ENCODE peak calls at places on chromosomes 7 and 10, in four cellular contexts. One of them, this sample, is unnamed. For H3K27me3, the result is how much of the 10 kb centered on the place peaks cover.

GRCh38 chr10:109156396-109156795 is 766.9 kb downstream of the XPNPEP1 start:
- DNase-seq in HCT116: no peak
- DNase-seq in mammary epithelial cell: no peak
- DNase-seq in H9: no peak
- DNase-seq in this sample: no peak

GRCh38 chr7:99224263-99224947 is 16.5 kb upstream of the KPNA7 start:
- DNase-seq in HCT116: peak
- DNase-seq in mammary epithelial cell: peak
- DNase-seq in H9: no peak
- DNase-seq in this sample: no peak

GRCh38 chr10:74238031-74238431 is 87.0 kb downstream of the ADK start:
- DNase-seq in H9: no peak
- DNase-seq in HCT116: no peak
- DNase-seq in mammary epithelial cell: no peak
- DNase-seq in this sample: no peak

GRCh38 chr7:96189129-96189815 is 132.6 kb downstream of the SLC25A13 start:
- DNase-seq in HCT116: no peak
- DNase-seq in mammary epithelial cell: no peak
- DNase-seq in H9: no peak
- DNase-seq in this sample: no peak

GRCh38 chr7:159218216-159219006 is 73.7 kb upstream of the VIPR2 start:
- DNase-seq in HCT116: no peak
- DNase-seq in H9: no peak
- DNase-seq in mammary epithelial cell: peak
- DNase-seq in this sample: no peak

GRCh38 chr7:142477079-142477651 is 219.3 kb upstream of the PRSS58 start:
- DNase-seq in HCT116: no peak
- DNase-seq in mammary epithelial cell: peak
- DNase-seq in H9: no peak
- DNase-seq in this sample: no peak

GRCh38 chr7:128781126-128781525 is 5.5 kb upstream of the OPN1SW start:
- DNase-seq in mammary epithelial cell: no peak
- DNase-seq in HCT116: no peak
- DNase-seq in H9: no peak
- DNase-seq in this sample: no peak

GRCh38 chr7:96833701-96834453 is 124.2 kb upstream of the SEM1 start:
- DNase-seq in HCT116: no peak
- DNase-seq in mammary epithelial cell: no peak
- DNase-seq in H9: no peak
- DNase-seq in this sample: peak

DNA sequence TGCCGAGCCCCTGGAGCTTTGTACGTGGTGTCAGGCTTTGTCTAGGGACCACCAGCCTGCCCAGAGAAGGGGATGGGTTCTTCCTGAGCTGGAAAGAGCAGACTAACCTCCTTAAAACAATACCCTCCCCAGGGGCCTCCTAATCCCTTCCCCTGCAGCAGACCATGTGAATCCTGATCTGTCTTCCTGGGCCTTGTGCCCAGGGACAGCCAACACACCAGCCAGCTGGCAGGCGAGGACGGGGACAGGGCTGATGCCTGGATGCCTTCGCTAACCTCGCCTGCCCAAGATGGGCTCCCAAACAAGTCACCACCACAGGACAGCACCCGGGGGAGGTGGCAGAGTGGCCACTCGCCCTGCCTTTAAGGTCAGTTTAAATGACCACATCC is 17.6 kb downstream of the PODXL start:
- DNase-seq in H9: no peak
- DNase-seq in mammary epithelial cell: no peak
- DNase-seq in HCT116: no peak
- DNase-seq in this sample: peak
- H3K9ac ChIP-seq in H9: no peak
- H3K9ac ChIP-seq in mammary epithelial cell: no peak
- H3K9ac ChIP-seq in HCT116: peak
- H3K9ac ChIP-seq in this sample: no peak

DNA sequence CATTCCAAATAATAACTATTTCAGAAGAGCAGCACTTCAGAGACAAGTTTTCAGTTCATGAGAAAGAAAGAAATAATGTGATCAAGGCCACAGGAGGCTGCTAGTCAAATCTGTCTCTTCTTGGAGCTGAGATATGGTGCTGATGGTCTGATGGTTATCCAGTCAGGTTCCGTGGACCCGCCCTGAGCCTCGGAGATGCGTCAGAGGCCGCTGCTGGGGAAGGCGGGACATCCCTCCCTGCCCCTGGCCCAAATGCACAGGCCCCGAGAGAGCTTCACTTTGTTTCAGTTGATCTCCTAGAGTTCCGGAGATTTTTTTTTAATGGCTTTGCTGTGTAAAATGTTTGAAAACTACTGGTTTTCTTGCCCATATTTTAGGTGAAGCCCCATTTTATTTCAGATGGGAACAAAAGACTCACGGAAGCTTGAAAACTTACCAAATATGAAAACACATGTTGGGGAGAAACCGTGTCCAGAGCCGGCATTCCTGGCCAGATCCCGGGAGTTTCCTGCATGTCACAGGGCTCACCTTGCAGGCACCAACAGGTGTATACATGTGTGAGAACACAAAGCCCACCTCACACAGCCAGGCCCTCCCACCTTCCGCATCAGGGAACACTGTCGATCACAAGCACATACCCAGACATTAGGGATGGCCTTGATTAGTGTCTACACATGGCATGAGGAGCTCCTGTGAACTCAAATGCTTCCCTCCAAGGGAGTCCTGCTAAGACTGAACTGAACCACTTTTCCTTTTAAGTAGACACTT is 499.0 kb downstream of the TCERG1L start:
- DNase-seq in HCT116: no peak
- DNase-seq in H9: no peak
- DNase-seq in mammary epithelial cell: no peak
- DNase-seq in this sample: no peak
- H3K27me3 ChIP-seq in HCT116: under half
- H3K27me3 ChIP-seq in H9: under half
- H3K27me3 ChIP-seq in mammary epithelial cell: under half
- H3K27me3 ChIP-seq in this sample: under half

GRCh38 chr10:102745157-102745556 is 1.4 kb downstream of the WBP1L start:
- DNase-seq in HCT116: no peak
- DNase-seq in H9: no peak
- DNase-seq in mammary epithelial cell: no peak
- DNase-seq in this sample: no peak
- H3K27ac ChIP-seq in HCT116: no peak
- H3K27ac ChIP-seq in H9: no peak
- H3K27ac ChIP-seq in mammary epithelial cell: no peak
- H3K27ac ChIP-seq in this sample: no peak

DNA sequence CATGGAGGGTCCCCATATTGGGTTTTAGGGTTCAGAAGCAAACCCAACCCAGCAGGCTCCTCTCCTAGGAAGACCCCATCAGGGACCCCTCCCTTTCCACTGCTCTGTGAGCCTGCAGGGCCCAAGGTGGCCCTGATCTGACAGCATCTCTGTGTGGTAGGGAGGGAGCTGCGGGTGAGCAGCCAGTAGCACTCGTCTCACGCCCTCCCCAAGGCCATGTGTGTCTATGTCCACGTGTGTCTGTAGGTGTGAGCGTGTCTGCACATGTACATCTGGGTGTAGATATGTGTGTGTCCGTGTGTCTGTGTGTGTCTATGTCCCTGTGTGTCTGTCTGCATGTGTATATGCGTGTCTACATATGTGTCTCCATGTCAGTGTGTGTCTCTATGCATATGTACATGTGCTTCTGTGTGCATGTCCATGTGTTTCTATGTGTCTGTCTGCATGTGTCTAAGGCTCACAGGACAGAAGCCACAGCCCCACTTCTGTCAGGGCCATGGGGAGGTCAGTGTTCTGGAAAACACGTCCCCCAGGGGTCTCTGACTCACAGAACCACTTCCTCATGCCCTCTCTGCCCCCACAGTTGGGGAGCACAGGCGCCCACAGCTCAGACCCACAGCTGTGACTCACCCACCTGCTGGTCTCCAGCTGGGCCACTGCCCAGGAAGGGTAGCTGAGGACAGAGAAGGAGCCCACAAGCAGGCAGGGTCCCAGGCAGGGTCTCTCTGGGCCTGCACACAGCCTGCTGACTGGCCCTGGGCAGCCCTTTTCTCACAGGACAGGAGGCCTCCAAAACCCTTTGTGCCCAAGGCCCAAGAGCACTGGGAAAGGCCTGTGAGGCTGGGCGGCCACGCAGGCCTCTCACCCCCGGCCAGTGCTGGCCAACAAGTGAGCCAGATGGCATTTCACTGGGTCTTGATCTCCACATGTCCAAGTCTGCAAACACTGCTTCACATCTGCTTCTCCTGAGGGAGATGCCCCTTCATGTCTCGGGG is 103.1 kb upstream of the FAM20C start:
- DNase-seq in mammary epithelial cell: peak
- DNase-seq in H9: no peak
- DNase-seq in HCT116: no peak
- DNase-seq in this sample: peak
- H3K9ac ChIP-seq in mammary epithelial cell: no peak
- H3K9ac ChIP-seq in H9: no peak
- H3K9ac ChIP-seq in HCT116: no peak
- H3K9ac ChIP-seq in this sample: no peak

GRCh38 chr10:100763043-100763747 is 17.8 kb downstream of the PAX2 start:
- DNase-seq in mammary epithelial cell: no peak
- DNase-seq in HCT116: no peak
- DNase-seq in H9: no peak
- DNase-seq in this sample: no peak
- H3K27me3 ChIP-seq in mammary epithelial cell: under half
- H3K27me3 ChIP-seq in HCT116: under half
- H3K27me3 ChIP-seq in H9: under half
- H3K27me3 ChIP-seq in this sample: under half

GRCh38 chr10:16440396-16441105 is 3.7 kb downstream of the PTER start:
- DNase-seq in mammary epithelial cell: peak
- DNase-seq in H9: no peak
- DNase-seq in HCT116: no peak
- DNase-seq in this sample: no peak

GRCh38 chr10:16445770-16446469 is 9.1 kb downstream of the PTER start:
- DNase-seq in HCT116: no peak
- DNase-seq in mammary epithelial cell: no peak
- DNase-seq in H9: no peak
- DNase-seq in this sample: no peak

GRCh38 chr10:16439294-16439693 is 2.5 kb downstream of the PTER start:
- DNase-seq in H9: no peak
- DNase-seq in mammary epithelial cell: no peak
- DNase-seq in HCT116: no peak
- DNase-seq in this sample: no peak

GRCh38 chr10:16441106-16441850 is 4.5 kb downstream of the PTER start:
- DNase-seq in H9: no peak
- DNase-seq in mammary epithelial cell: peak
- DNase-seq in HCT116: no peak
- DNase-seq in this sample: no peak

DNA sequence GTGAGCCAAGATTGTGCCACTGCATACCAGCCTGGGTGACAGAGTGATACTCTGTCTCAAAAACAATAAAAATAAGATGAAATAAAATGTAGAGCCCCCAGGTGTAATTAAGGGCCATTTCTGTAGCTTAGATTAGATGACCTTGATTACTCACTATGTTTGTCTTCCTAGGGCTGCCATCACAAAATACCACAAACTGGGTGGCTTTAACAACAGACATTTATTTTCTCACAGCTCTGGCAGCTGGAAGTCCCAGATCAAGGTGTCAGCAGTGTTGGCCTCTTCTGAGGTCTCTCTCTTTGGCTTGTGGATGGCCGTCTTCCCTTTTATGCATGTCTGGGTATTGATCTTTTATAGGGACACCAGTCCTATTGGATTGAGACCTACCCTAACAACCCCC is 6.1 kb downstream of the PTER start:
- DNase-seq in mammary epithelial cell: no peak
- DNase-seq in H9: no peak
- DNase-seq in HCT116: no peak
- DNase-seq in this sample: no peak
- H3K27ac ChIP-seq in mammary epithelial cell: no peak
- H3K27ac ChIP-seq in H9: no peak
- H3K27ac ChIP-seq in HCT116: no peak
- H3K27ac ChIP-seq in this sample: no peak

GRCh38 chr7:25959168-25959734 is 192.7 kb upstream of the NFE2L3 start:
- DNase-seq in mammary epithelial cell: no peak
- DNase-seq in H9: no peak
- DNase-seq in HCT116: no peak
- DNase-seq in this sample: peak
- H3K9ac ChIP-seq in mammary epithelial cell: no peak
- H3K9ac ChIP-seq in H9: no peak
- H3K9ac ChIP-seq in HCT116: no peak
- H3K9ac ChIP-seq in this sample: no peak

GRCh38 chr10:132524443-132525285 is 12.9 kb upstream of the INPP5A start:
- DNase-seq in H9: no peak
- DNase-seq in mammary epithelial cell: no peak
- DNase-seq in HCT116: no peak
- DNase-seq in this sample: no peak
- H3K27me3 ChIP-seq in H9: under half
- H3K27me3 ChIP-seq in mammary epithelial cell: under half
- H3K27me3 ChIP-seq in HCT116: under half
- H3K27me3 ChIP-seq in this sample: under half

GRCh38 chr10:121240556-121240955 is 357.7 kb downstream of the FGFR2 start:
- DNase-seq in mammary epithelial cell: no peak
- DNase-seq in HCT116: no peak
- DNase-seq in H9: no peak
- DNase-seq in this sample: no peak
- H3K27ac ChIP-seq in mammary epithelial cell: no peak
- H3K27ac ChIP-seq in HCT116: no peak
- H3K27ac ChIP-seq in H9: no peak
- H3K27ac ChIP-seq in this sample: no peak

This sample was measured in Karpas-422.